ENCODE peak calls at places on chromosomes 12 and 14, in nine cellular contexts. H is NT2/D1; V is CD8-positive, alpha-beta T cell; Y is fibroblast of lung; U is cardiac muscle cell; S is left ventricle myocardium inferior; M is colonic mucosa; Z is HCT116; I is mucosa of descending colon. D is an unnamed sample.

GRCh38 chr14:92531151-92531873 is 17.7 kb downstream of the RIN3 start:
- DNase-seq in U (no peak), M (no peak), I (peak; percentile 37), S (no peak), Y (no peak), H (no peak), V (peak; percentile 86), Z (no peak), D (no peak)

GRCh38 chr14:96583605-96584041 is 81.4 kb downstream of the PAPOLA start:
- DNase-seq in U (no peak), Z (no peak), H (no peak), Y (no peak), M (peak; percentile 7), S (no peak), I (no peak), V (peak; percentile 45), D (no peak)

GRCh38 chr14:85731198-85731597 is 201.3 kb downstream of the FLRT2 start:
- DNase-seq in Z (no peak), U (peak; percentile 95), V (no peak), H (no peak), M (no peak), I (peak; percentile 11), Y (peak; percentile 85), S (peak; percentile 35), D (no peak)

GRCh38 chr12:69008510-69008909 is 75.5 kb upstream of the CPM start:
- DNase-seq in U (peak; percentile 37), Z (no peak), I (no peak), H (no peak), S (no peak), V (no peak), Y (no peak), M (no peak), D (no peak)

GRCh38 chr14:69005432-69006148 is 26.5 kb upstream of the ACTN1 start:
- DNase-seq in Z (peak; percentile 47), S (peak; percentile 22), V (no peak), I (peak; percentile 32), Y (peak; percentile 98), U (peak; percentile 91), M (peak; percentile 37), H (peak; percentile 30), D (no peak)

GRCh38 chr14:94665121-94665520 is 52.9 kb downstream of the SERPINA3 start:
- DNase-seq in I (no peak), U (peak; percentile 59), S (no peak), Z (no peak), M (no peak), V (no peak), H (no peak), Y (peak; percentile 90), D (no peak)

GRCh38 chr12:115260807-115261161 is 576.8 kb upstream of the TBX3 start:
- DNase-seq in M (no peak), U (no peak), Y (no peak), Z (no peak), I (no peak), V (no peak), H (no peak), S (no peak), D (no peak)

GRCh38 chr14:97379091-97379531 is 581.9 kb downstream of the VRK1 start:
- DNase-seq in Y (no peak), Z (no peak), H (no peak), I (peak; percentile 9), M (no peak), V (peak; percentile 78), S (no peak), U (no peak), D (no peak)

GRCh38 chr12:67663121-67663520 is 14.6 kb downstream of the DYRK2 start:
- DNase-seq in H (no peak), Z (no peak), U (peak; percentile 55), V (no peak), I (no peak), M (no peak), Y (peak; percentile 98), S (no peak), D (no peak)

GRCh38 chr12:41564816-41565215 is 376.7 kb downstream of the PDZRN4 start:
- DNase-seq in Y (no peak), H (no peak), Z (no peak), I (no peak), V (no peak), S (no peak), M (no peak), U (no peak), D (no peak)

GRCh38 chr12:108850854-108851573 is 6.4 kb downstream of the SSH1 start:
- DNase-seq in Z (no peak), H (no peak), I (no peak), V (no peak), M (no peak), Y (peak; percentile 88), S (peak; percentile 74), U (peak; percentile 90), D (no peak)

GRCh38 chr14:64040044-64040443 is 187.2 kb downstream of the SYNE2 start:
- DNase-seq in S (no peak), Y (peak; percentile 10), Z (no peak), H (no peak), V (no peak), I (no peak), U (peak; percentile 22), M (no peak), D (no peak)

GRCh38 chr12:77079631-77080030 is 14.3 kb upstream of the E2F7 start:
- DNase-seq in Z (no peak), Y (peak; percentile 58), S (no peak), I (no peak), U (no peak), H (no peak), M (no peak), V (no peak), D (no peak)

GRCh38 chr14:68566075-68566474 is 226.8 kb downstream of the ZFP36L1 start:
- DNase-seq in I (no peak), S (no peak), M (no peak), V (no peak), U (no peak), H (no peak), Y (no peak), Z (no peak), D (no peak)

GRCh38 chr12:23707270-23707669 is 242.2 kb downstream of the SOX5 start:
- DNase-seq in I (no peak), U (no peak), Z (no peak), Y (peak; percentile 4), M (no peak), H (no peak), S (no peak), V (no peak), D (no peak)

GRCh38 chr14:71725802-71726638 is 206.2 kb upstream of the RGS6 start:
- DNase-seq in Z (no peak), I (no peak), H (no peak), Y (peak; percentile 83), V (no peak), M (no peak), U (peak; percentile 79), S (no peak), D (no peak)

GRCh38 chr12:67471810-67472209 is 176.7 kb upstream of the DYRK2 start:
- DNase-seq in Z (no peak), S (peak; percentile 28), U (peak; percentile 60), Y (no peak), M (no peak), I (no peak), H (no peak), V (no peak), D (no peak)

GRCh38 chr12:116954700-116955381 is 44.1 kb downstream of the FBXW8 start:
- DNase-seq in U (no peak), I (peak; percentile 14), Z (no peak), S (peak; percentile 28), H (no peak), Y (no peak), V (no peak), M (no peak), D (no peak)

GRCh38 chr14:98931911-98932310 is 340.1 kb downstream of the BCL11B start:
- DNase-seq in H (no peak), Z (no peak), V (peak; percentile 89), U (no peak), S (no peak), I (peak; percentile 58), M (peak; percentile 34), Y (no peak), D (peak; percentile 40)

GRCh38 chr14:59349154-59349772 is 115.9 kb downstream of the GPR135 start:
- DNase-seq in I (no peak), S (no peak), Z (no peak), M (no peak), H (no peak), U (no peak), V (no peak), Y (no peak), D (no peak)

GRCh38 chr14:89429206-89430091 is 12.4 kb upstream of the FOXN3 start:
- DNase-seq in M (no peak), Z (no peak), H (no peak), S (no peak), U (no peak), I (no peak), Y (peak; percentile 69), V (no peak), D (no peak)

GRCh38 chr14:80291099-80291498 is 79.8 kb upstream of the DIO2 start:
- DNase-seq in Y (peak; percentile 31), I (no peak), Z (no peak), S (no peak), U (no peak), M (no peak), V (no peak), H (no peak), D (no peak)

GRCh38 chr14:52365071-52365470 is 51.0 kb downstream of the PTGER2 start:
- DNase-seq in I (no peak), Z (no peak), M (no peak), Y (peak; percentile 86), V (no peak), U (no peak), S (no peak), H (no peak), D (no peak)
- H3K9me3 ChIP-seq in I (no peaks in the 10 kb centered on the region), Z (no peaks in the 10 kb centered on the region), M (no peaks in the 10 kb centered on the region), Y (no peaks in the 10 kb centered on the region), V (no peaks in the 10 kb centered on the region), U (no peaks in the 10 kb centered on the region), S (no peaks in the 10 kb centered on the region), H (no peaks in the 10 kb centered on the region), D (no peaks in the 10 kb centered on the region)

DNA sequence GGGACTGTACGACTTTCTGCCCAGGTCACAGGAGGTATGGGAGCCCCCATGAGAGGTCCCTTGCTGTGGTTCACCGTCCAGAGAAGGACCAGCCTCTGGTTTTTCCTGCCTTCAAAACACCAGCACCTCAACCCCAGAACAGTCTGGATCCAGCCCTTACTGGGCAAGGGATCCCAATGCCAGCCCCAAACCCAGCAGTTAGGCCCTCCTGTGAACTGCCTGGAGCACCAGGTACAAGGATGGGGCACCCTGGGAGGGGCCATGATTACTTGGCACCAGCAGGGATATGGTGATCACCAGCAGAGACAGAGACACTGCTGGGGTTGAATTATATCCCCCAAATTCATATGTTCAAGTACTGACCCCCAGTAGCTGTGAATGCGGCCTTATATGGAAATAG is 20.0 kb downstream of the ANHX start:
- DNase-seq in I (no peak), U (no peak), M (no peak), Z (no peak), H (no peak), V (no peak), S (no peak), Y (no peak), D (no peak)
- H3K9me3 ChIP-seq in I (peaks cover 95% of the 10 kb centered on the region), U (no peaks in the 10 kb centered on the region), M (no peaks in the 10 kb centered on the region), Z (peaks cover 2% of the 10 kb centered on the region), H (peaks cover 56% of the 10 kb centered on the region), V (peaks cover 23% of the 10 kb centered on the region), S (peaks cover 100% of the 10 kb centered on the region), Y (no peaks in the 10 kb centered on the region), D (peaks cover 18% of the 10 kb centered on the region)

GRCh38 chr12:38141239-38141638 is 175.3 kb upstream of the ALG10B start:
- DNase-seq in V (no peak), Y (no peak), I (no peak), H (no peak), M (no peak), S (no peak), Z (no peak), U (no peak), D (no peak)
- H3K9me3 ChIP-seq in V (no peaks in the 10 kb centered on the region), Y (no peaks in the 10 kb centered on the region), I (peaks cover 1% of the 10 kb centered on the region), H (peaks cover 8% of the 10 kb centered on the region), M (no peaks in the 10 kb centered on the region), S (peaks cover 4% of the 10 kb centered on the region), Z (no peaks in the 10 kb centered on the region), U (no peaks in the 10 kb centered on the region), D (no peaks in the 10 kb centered on the region)

GRCh38 chr12:30779578-30779977 is 24.8 kb upstream of the CAPRIN2 start:
- DNase-seq in Z (no peak), S (no peak), V (no peak), M (no peak), I (no peak), H (no peak), Y (no peak), U (no peak), D (no peak)
- H3K9me3 ChIP-seq in Z (peaks cover 8% of the 10 kb centered on the region), S (peaks cover 17% of the 10 kb centered on the region), V (no peaks in the 10 kb centered on the region), M (no peaks in the 10 kb centered on the region), I (peaks cover 8% of the 10 kb centered on the region), H (peaks cover 84% of the 10 kb centered on the region), Y (no peaks in the 10 kb centered on the region), U (no peaks in the 10 kb centered on the region), D (no peaks in the 10 kb centered on the region)